ENCODE peak calls at places on chromosome 19, in nine cellular contexts. T, M, G, Q, N, S, H, C and F are unnamed samples.

GRCh38 chr19:48635966-48636858 is 967 bp downstream of the DBP start:
- DNase-seq in S (peak), N (no peak), C (no peak), H (peak), M (no peak), Q (peak), T (no peak), G (no peak), F (no peak)

GRCh38 chr19:46759817-46760333 is 13.6 kb upstream of the STRN4 start:
- DNase-seq in C (peak), H (peak), N (no peak), T (no peak), G (peak), S (no peak), M (peak), Q (no peak), F (peak)

GRCh38 chr19:10193666-10194499 is 870 bp downstream of the DNMT1 start:
- DNase-seq in Q (peak), T (no peak), G (no peak), C (peak), S (no peak), H (peak), M (no peak), N (no peak), F (no peak)

GRCh38 chr19:58395220-58395978 is at the start of gene RNF225:
- DNase-seq in G (no peak), H (no peak), M (no peak), T (no peak), Q (no peak), N (no peak), C (peak), S (no peak), F (no peak)

GRCh38 chr19:50358483-50359431 is 6.7 kb downstream of the NAPSA start:
- DNase-seq in G (no peak), H (peak), M (no peak), C (peak), N (no peak), T (peak), S (no peak), Q (peak), F (no peak)

GRCh38 chr19:1997353-1998233 is 17.9 kb downstream of the BTBD2 start:
- DNase-seq in S (no peak), G (no peak), H (no peak), N (no peak), C (no peak), T (no peak), M (no peak), Q (no peak), F (no peak)

GRCh38 chr19:10219678-10220077 is 11.5 kb downstream of the S1PR2 start:
- DNase-seq in H (peak), S (no peak), N (no peak), Q (peak), G (no peak), M (peak), T (no peak), C (no peak), F (no peak)

GRCh38 chr19:29431332-29431731 is 94.5 kb upstream of the VSTM2B start:
- DNase-seq in H (no peak), M (no peak), T (no peak), Q (no peak), S (no peak), G (no peak), N (no peak), C (no peak), F (no peak)

GRCh38 chr19:38224014-38224862 is at the start of gene DPF1:
- DNase-seq in T (peak), M (no peak), C (peak), S (no peak), G (no peak), N (peak), Q (peak), H (peak), F (no peak)